ENCODE peak calls at places on chromosomes 13 and 19, in six cellular contexts. One of them, this sample, is unnamed.

GRCh38 chr13:41188584-41188983 is 5.8 kb downstream of the KBTBD7 start:
- DNase-seq in SK-N-SH: no peak
- DNase-seq in NCI-H1105 treated with DMSO at 0.1 percent for 48 hours: no peak
- DNase-seq in HL-60: no peak
- DNase-seq in hypothalamus: no peak
- DNase-seq in choroid plexus epithelial cell: peak
- DNase-seq in this sample: no peak

GRCh38 chr19:42198676-42199439 is 18.6 kb downstream of the DEDD2 start:
- DNase-seq in SK-N-SH: no peak
- DNase-seq in NCI-H1105 treated with DMSO at 0.1 percent for 48 hours: no peak
- DNase-seq in HL-60: no peak
- DNase-seq in hypothalamus: no peak
- DNase-seq in choroid plexus epithelial cell: no peak
- DNase-seq in this sample: peak

GRCh38 chr19:58182577-58182988 is 278 bp upstream of the ZNF274 start:
- DNase-seq in SK-N-SH: peak
- DNase-seq in NCI-H1105 treated with DMSO at 0.1 percent for 48 hours: no peak
- DNase-seq in HL-60: peak
- DNase-seq in hypothalamus: no peak
- DNase-seq in choroid plexus epithelial cell: no peak
- DNase-seq in this sample: peak

GRCh38 chr13:20994441-20994821 is 67.0 kb downstream of the LATS2 start:
- DNase-seq in SK-N-SH: no peak
- DNase-seq in NCI-H1105 treated with DMSO at 0.1 percent for 48 hours: no peak
- DNase-seq in HL-60: no peak
- DNase-seq in hypothalamus: no peak
- DNase-seq in choroid plexus epithelial cell: no peak
- DNase-seq in this sample: no peak

GRCh38 chr13:20664304-20664703 is 39.2 kb upstream of the IL17D start:
- DNase-seq in SK-N-SH: no peak
- DNase-seq in NCI-H1105 treated with DMSO at 0.1 percent for 48 hours: no peak
- DNase-seq in HL-60: no peak
- DNase-seq in hypothalamus: no peak
- DNase-seq in choroid plexus epithelial cell: no peak
- DNase-seq in this sample: no peak

GRCh38 chr13:105346141-105346766 is 1189.2 kb downstream of the EFNB2 start:
- DNase-seq in SK-N-SH: no peak
- DNase-seq in NCI-H1105 treated with DMSO at 0.1 percent for 48 hours: no peak
- DNase-seq in HL-60: no peak
- DNase-seq in hypothalamus: no peak
- DNase-seq in choroid plexus epithelial cell: peak
- DNase-seq in this sample: no peak

GRCh38 chr19:33373701-33374405 is at the start of gene CEBPG:
- DNase-seq in SK-N-SH: peak
- DNase-seq in NCI-H1105 treated with DMSO at 0.1 percent for 48 hours: peak
- DNase-seq in HL-60: no peak
- DNase-seq in hypothalamus: no peak
- DNase-seq in choroid plexus epithelial cell: peak
- DNase-seq in this sample: peak

GRCh38 chr13:26785845-26786630 is 25.5 kb upstream of the GPR12 start:
- DNase-seq in SK-N-SH: no peak
- DNase-seq in NCI-H1105 treated with DMSO at 0.1 percent for 48 hours: peak
- DNase-seq in HL-60: no peak
- DNase-seq in hypothalamus: no peak
- DNase-seq in choroid plexus epithelial cell: no peak
- DNase-seq in this sample: no peak

GRCh38 chr19:2441096-2441752 is 13.8 kb upstream of the TIMM13 start:
- DNase-seq in SK-N-SH: no peak
- DNase-seq in NCI-H1105 treated with DMSO at 0.1 percent for 48 hours: no peak
- DNase-seq in HL-60: no peak
- DNase-seq in hypothalamus: no peak
- DNase-seq in choroid plexus epithelial cell: no peak
- DNase-seq in this sample: no peak

GRCh38 chr19:36257512-36257876 is 42.6 kb downstream of the ZNF146 start:
- DNase-seq in SK-N-SH: peak
- DNase-seq in NCI-H1105 treated with DMSO at 0.1 percent for 48 hours: no peak
- DNase-seq in HL-60: no peak
- DNase-seq in hypothalamus: no peak
- DNase-seq in choroid plexus epithelial cell: no peak
- DNase-seq in this sample: no peak

GRCh38 chr19:2049741-2050348 is 1.2 kb downstream of the MKNK2 start:
- DNase-seq in SK-N-SH: peak
- DNase-seq in NCI-H1105 treated with DMSO at 0.1 percent for 48 hours: peak
- DNase-seq in HL-60: peak
- DNase-seq in hypothalamus: peak
- DNase-seq in choroid plexus epithelial cell: peak
- DNase-seq in this sample: peak

GRCh38 chr13:94088742-94089141 is 390.7 kb downstream of the DCT start:
- DNase-seq in SK-N-SH: peak
- DNase-seq in NCI-H1105 treated with DMSO at 0.1 percent for 48 hours: no peak
- DNase-seq in HL-60: no peak
- DNase-seq in hypothalamus: no peak
- DNase-seq in choroid plexus epithelial cell: no peak
- DNase-seq in this sample: no peak

GRCh38 chr19:34265221-34265650 is 10.9 kb downstream of the GARRE1 start:
- DNase-seq in SK-N-SH: no peak
- DNase-seq in NCI-H1105 treated with DMSO at 0.1 percent for 48 hours: no peak
- DNase-seq in HL-60: no peak
- DNase-seq in hypothalamus: no peak
- DNase-seq in choroid plexus epithelial cell: no peak
- DNase-seq in this sample: no peak

GRCh38 chr13:95698047-95698749 is 21.3 kb downstream of the DNAJC3 start:
- DNase-seq in SK-N-SH: no peak
- DNase-seq in NCI-H1105 treated with DMSO at 0.1 percent for 48 hours: no peak
- DNase-seq in HL-60: no peak
- DNase-seq in hypothalamus: no peak
- DNase-seq in choroid plexus epithelial cell: peak
- DNase-seq in this sample: no peak

GRCh38 chr19:41860419-41861097 is 503 bp downstream of the RPS19 start:
- DNase-seq in SK-N-SH: peak
- DNase-seq in NCI-H1105 treated with DMSO at 0.1 percent for 48 hours: peak
- DNase-seq in HL-60: peak
- DNase-seq in hypothalamus: no peak
- DNase-seq in choroid plexus epithelial cell: peak
- DNase-seq in this sample: no peak

GRCh38 chr13:31200636-31200970 is 828 bp downstream of the B3GLCT start:
- DNase-seq in SK-N-SH: no peak
- DNase-seq in NCI-H1105 treated with DMSO at 0.1 percent for 48 hours: peak
- DNase-seq in HL-60: no peak
- DNase-seq in hypothalamus: peak
- DNase-seq in choroid plexus epithelial cell: no peak
- DNase-seq in this sample: peak

GRCh38 chr13:94701313-94702180 is 10.8 kb downstream of the SOX21 start:
- DNase-seq in SK-N-SH: no peak
- DNase-seq in NCI-H1105 treated with DMSO at 0.1 percent for 48 hours: no peak
- DNase-seq in HL-60: no peak
- DNase-seq in hypothalamus: no peak
- DNase-seq in choroid plexus epithelial cell: no peak
- DNase-seq in this sample: no peak

GRCh38 chr19:42285546-42285945 is 16.4 kb upstream of the PRR19 start:
- DNase-seq in SK-N-SH: no peak
- DNase-seq in NCI-H1105 treated with DMSO at 0.1 percent for 48 hours: no peak
- DNase-seq in HL-60: no peak
- DNase-seq in hypothalamus: no peak
- DNase-seq in choroid plexus epithelial cell: no peak
- DNase-seq in this sample: no peak

GRCh38 chr19:2983351-2984195 is 6.2 kb downstream of the TLE6 start:
- DNase-seq in SK-N-SH: peak
- DNase-seq in NCI-H1105 treated with DMSO at 0.1 percent for 48 hours: peak
- DNase-seq in HL-60: no peak
- DNase-seq in hypothalamus: no peak
- DNase-seq in choroid plexus epithelial cell: peak
- DNase-seq in this sample: no peak

GRCh38 chr19:919157-920050 is 2.3 kb downstream of the KISS1R start:
- DNase-seq in SK-N-SH: no peak
- DNase-seq in NCI-H1105 treated with DMSO at 0.1 percent for 48 hours: peak
- DNase-seq in HL-60: no peak
- DNase-seq in hypothalamus: no peak
- DNase-seq in choroid plexus epithelial cell: no peak
- DNase-seq in this sample: no peak

GRCh38 chr19:40130013-40130412 is 39.3 kb upstream of the ZNF780A start:
- DNase-seq in SK-N-SH: no peak
- DNase-seq in NCI-H1105 treated with DMSO at 0.1 percent for 48 hours: no peak
- DNase-seq in HL-60: no peak
- DNase-seq in hypothalamus: no peak
- DNase-seq in choroid plexus epithelial cell: no peak
- DNase-seq in this sample: no peak

GRCh38 chr13:110201114-110201513 is 105.8 kb downstream of the COL4A1 start:
- DNase-seq in SK-N-SH: no peak
- DNase-seq in NCI-H1105 treated with DMSO at 0.1 percent for 48 hours: no peak
- DNase-seq in HL-60: peak
- DNase-seq in hypothalamus: no peak
- DNase-seq in choroid plexus epithelial cell: no peak
- DNase-seq in this sample: no peak

GRCh38 chr13:45381196-45381595 is 37.0 kb downstream of the SLC25A30 start:
- DNase-seq in SK-N-SH: no peak
- DNase-seq in NCI-H1105 treated with DMSO at 0.1 percent for 48 hours: no peak
- DNase-seq in HL-60: no peak
- DNase-seq in hypothalamus: no peak
- DNase-seq in choroid plexus epithelial cell: no peak
- DNase-seq in this sample: no peak